ENCODE peak calls at places on chromosome 10, in eight cellular contexts. One of them, this sample, is unnamed.

GRCh38 chr10:102660891-102661613 is 16.8 kb downstream of the TRIM8 start:
- DNase-seq in breast epithelium: no peak
- DNase-seq in spleen: peak
- DNase-seq in GM12878: no peak
- DNase-seq in HCT116: no peak
- DNase-seq in sigmoid colon: peak
- DNase-seq in prostate gland: no peak
- DNase-seq in endothelial cell of umbilical vein: no peak
- DNase-seq in this sample: peak

GRCh38 chr10:20105236-20105635 is 289.0 kb downstream of the PLXDC2 start:
- DNase-seq in endothelial cell of umbilical vein: no peak
- DNase-seq in HCT116: no peak
- DNase-seq in sigmoid colon: no peak
- DNase-seq in breast epithelium: no peak
- DNase-seq in spleen: no peak
- DNase-seq in prostate gland: peak
- DNase-seq in GM12878: no peak
- DNase-seq in this sample: no peak

GRCh38 chr10:3635248-3635647 is 149.8 kb downstream of the KLF6 start:
- DNase-seq in sigmoid colon: no peak
- DNase-seq in endothelial cell of umbilical vein: no peak
- DNase-seq in breast epithelium: no peak
- DNase-seq in prostate gland: no peak
- DNase-seq in GM12878: no peak
- DNase-seq in HCT116: no peak
- DNase-seq in spleen: no peak
- DNase-seq in this sample: no peak

GRCh38 chr10:20017961-20018360 is 201.7 kb downstream of the PLXDC2 start:
- DNase-seq in spleen: no peak
- DNase-seq in prostate gland: no peak
- DNase-seq in endothelial cell of umbilical vein: no peak
- DNase-seq in sigmoid colon: no peak
- DNase-seq in HCT116: no peak
- DNase-seq in breast epithelium: no peak
- DNase-seq in GM12878: no peak
- DNase-seq in this sample: no peak

GRCh38 chr10:13604641-13605040 is 17.9 kb downstream of the PRPF18 start:
- DNase-seq in sigmoid colon: no peak
- DNase-seq in endothelial cell of umbilical vein: no peak
- DNase-seq in spleen: no peak
- DNase-seq in HCT116: no peak
- DNase-seq in breast epithelium: no peak
- DNase-seq in GM12878: no peak
- DNase-seq in prostate gland: no peak
- DNase-seq in this sample: no peak

GRCh38 chr10:24240001-24240751 is 31.2 kb downstream of the KIAA1217 start:
- DNase-seq in endothelial cell of umbilical vein: no peak
- DNase-seq in prostate gland: peak
- DNase-seq in HCT116: no peak
- DNase-seq in spleen: no peak
- DNase-seq in breast epithelium: no peak
- DNase-seq in sigmoid colon: no peak
- DNase-seq in GM12878: no peak
- DNase-seq in this sample: no peak

GRCh38 chr10:107103174-107104025 is 61.1 kb downstream of the SORCS1 start:
- DNase-seq in GM12878: no peak
- DNase-seq in prostate gland: no peak
- DNase-seq in breast epithelium: no peak
- DNase-seq in endothelial cell of umbilical vein: no peak
- DNase-seq in spleen: no peak
- DNase-seq in sigmoid colon: peak
- DNase-seq in HCT116: no peak
- DNase-seq in this sample: no peak

GRCh38 chr10:3786295-3786981 is 1.4 kb upstream of the KLF6 start:
- DNase-seq in breast epithelium: no peak
- DNase-seq in prostate gland: no peak
- DNase-seq in GM12878: no peak
- DNase-seq in HCT116: peak
- DNase-seq in spleen: peak
- DNase-seq in sigmoid colon: peak
- DNase-seq in endothelial cell of umbilical vein: peak
- DNase-seq in this sample: no peak

GRCh38 chr10:45657033-45657926 is 15.3 kb downstream of the ZFAND4 start:
- DNase-seq in spleen: no peak
- DNase-seq in GM12878: no peak
- DNase-seq in HCT116: no peak
- DNase-seq in breast epithelium: no peak
- DNase-seq in endothelial cell of umbilical vein: no peak
- DNase-seq in sigmoid colon: no peak
- DNase-seq in prostate gland: no peak
- DNase-seq in this sample: no peak

GRCh38 chr10:72108811-72109618 is 20.7 kb upstream of the SPOCK2 start:
- DNase-seq in prostate gland: no peak
- DNase-seq in spleen: no peak
- DNase-seq in HCT116: no peak
- DNase-seq in breast epithelium: no peak
- DNase-seq in endothelial cell of umbilical vein: no peak
- DNase-seq in sigmoid colon: no peak
- DNase-seq in GM12878: no peak
- DNase-seq in this sample: no peak

GRCh38 chr10:42790835-42791234 is 8.2 kb downstream of the BMS1 start:
- DNase-seq in spleen: no peak
- DNase-seq in HCT116: no peak
- DNase-seq in endothelial cell of umbilical vein: no peak
- DNase-seq in breast epithelium: no peak
- DNase-seq in sigmoid colon: no peak
- DNase-seq in GM12878: no peak
- DNase-seq in prostate gland: no peak
- DNase-seq in this sample: no peak

GRCh38 chr10:90930971-90931841 is 10.3 kb upstream of the ANKRD1 start:
- DNase-seq in endothelial cell of umbilical vein: peak
- DNase-seq in GM12878: no peak
- DNase-seq in sigmoid colon: no peak
- DNase-seq in spleen: no peak
- DNase-seq in HCT116: no peak
- DNase-seq in breast epithelium: no peak
- DNase-seq in prostate gland: no peak
- DNase-seq in this sample: no peak

GRCh38 chr10:95864906-95865813 is 42.6 kb upstream of the CC2D2B start:
- DNase-seq in prostate gland: no peak
- DNase-seq in breast epithelium: no peak
- DNase-seq in HCT116: peak
- DNase-seq in spleen: no peak
- DNase-seq in endothelial cell of umbilical vein: peak
- DNase-seq in GM12878: peak
- DNase-seq in sigmoid colon: no peak
- DNase-seq in this sample: no peak

GRCh38 chr10:129035052-129035805 is 431.8 kb upstream of the MGMT start:
- DNase-seq in sigmoid colon: no peak
- DNase-seq in prostate gland: no peak
- DNase-seq in spleen: peak
- DNase-seq in HCT116: no peak
- DNase-seq in breast epithelium: no peak
- DNase-seq in endothelial cell of umbilical vein: peak
- DNase-seq in GM12878: no peak
- DNase-seq in this sample: no peak

GRCh38 chr10:11298116-11298515 is 280.4 kb downstream of the CELF2 start:
- DNase-seq in sigmoid colon: no peak
- DNase-seq in breast epithelium: no peak
- DNase-seq in GM12878: no peak
- DNase-seq in prostate gland: no peak
- DNase-seq in spleen: no peak
- DNase-seq in endothelial cell of umbilical vein: no peak
- DNase-seq in HCT116: no peak
- DNase-seq in this sample: no peak

GRCh38 chr10:132277311-132277741 is 30.4 kb downstream of the STK32C start:
- DNase-seq in HCT116: no peak
- DNase-seq in endothelial cell of umbilical vein: no peak
- DNase-seq in prostate gland: no peak
- DNase-seq in breast epithelium: no peak
- DNase-seq in spleen: no peak
- DNase-seq in sigmoid colon: no peak
- DNase-seq in GM12878: no peak
- DNase-seq in this sample: no peak

GRCh38 chr10:123573236-123574147 is 92.7 kb upstream of the GPR26 start:
- DNase-seq in breast epithelium: peak
- DNase-seq in HCT116: peak
- DNase-seq in GM12878: no peak
- DNase-seq in sigmoid colon: peak
- DNase-seq in endothelial cell of umbilical vein: peak
- DNase-seq in spleen: no peak
- DNase-seq in prostate gland: peak
- DNase-seq in this sample: peak

GRCh38 chr10:131824371-131825149 is 76.2 kb upstream of the PPP2R2D start:
- DNase-seq in sigmoid colon: peak
- DNase-seq in GM12878: no peak
- DNase-seq in breast epithelium: peak
- DNase-seq in endothelial cell of umbilical vein: no peak
- DNase-seq in spleen: peak
- DNase-seq in HCT116: no peak
- DNase-seq in prostate gland: no peak
- DNase-seq in this sample: no peak

GRCh38 chr10:22340362-22341189 is 4.7 kb upstream of the SPAG6 start:
- DNase-seq in HCT116: peak
- DNase-seq in sigmoid colon: peak
- DNase-seq in breast epithelium: no peak
- DNase-seq in endothelial cell of umbilical vein: peak
- DNase-seq in GM12878: peak
- DNase-seq in prostate gland: peak
- DNase-seq in spleen: peak
- DNase-seq in this sample: peak
- TF ChIP-seq POLR2A in HCT116: no peak
- TF ChIP-seq POLR2A in sigmoid colon: peak
- TF ChIP-seq POLR2A in breast epithelium: peak
- TF ChIP-seq POLR2A in endothelial cell of umbilical vein: peak
- TF ChIP-seq POLR2A in GM12878: no peak
- TF ChIP-seq POLR2A in prostate gland: peak
- TF ChIP-seq POLR2A in spleen: peak
- TF ChIP-seq POLR2A in this sample: peak

DNA sequence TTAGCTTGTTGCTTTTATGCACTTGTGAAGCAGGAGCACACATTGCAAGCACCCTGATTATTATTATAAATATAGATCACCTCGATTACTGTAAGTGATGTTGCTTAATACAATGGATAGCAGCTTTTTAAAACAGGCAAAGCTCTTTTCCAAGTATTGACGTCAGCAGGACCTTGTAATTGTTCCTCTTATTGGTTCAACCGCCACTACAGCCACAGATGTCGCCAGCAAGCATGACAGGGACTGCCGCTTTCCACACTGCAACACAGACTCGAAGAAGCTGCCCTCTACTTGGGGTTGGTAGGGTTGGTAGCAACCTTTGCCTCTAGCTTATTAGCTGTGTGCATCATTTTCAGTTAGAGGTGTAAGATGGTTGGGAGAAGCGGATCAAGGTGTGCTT is 167.6 kb downstream of the ZNF365 start:
- DNase-seq in breast epithelium: no peak
- DNase-seq in spleen: no peak
- DNase-seq in prostate gland: no peak
- DNase-seq in sigmoid colon: peak
- DNase-seq in GM12878: no peak
- DNase-seq in endothelial cell of umbilical vein: no peak
- DNase-seq in HCT116: no peak
- DNase-seq in this sample: no peak
- TF ChIP-seq POLR2AphosphoS5 in breast epithelium: no peak
- TF ChIP-seq POLR2AphosphoS5 in spleen: no peak
- TF ChIP-seq POLR2AphosphoS5 in prostate gland: no peak
- TF ChIP-seq POLR2AphosphoS5 in sigmoid colon: no peak
- TF ChIP-seq POLR2AphosphoS5 in GM12878: no peak
- TF ChIP-seq POLR2AphosphoS5 in endothelial cell of umbilical vein: no peak
- TF ChIP-seq POLR2AphosphoS5 in HCT116: no peak
- TF ChIP-seq POLR2AphosphoS5 in this sample: no peak

DNA sequence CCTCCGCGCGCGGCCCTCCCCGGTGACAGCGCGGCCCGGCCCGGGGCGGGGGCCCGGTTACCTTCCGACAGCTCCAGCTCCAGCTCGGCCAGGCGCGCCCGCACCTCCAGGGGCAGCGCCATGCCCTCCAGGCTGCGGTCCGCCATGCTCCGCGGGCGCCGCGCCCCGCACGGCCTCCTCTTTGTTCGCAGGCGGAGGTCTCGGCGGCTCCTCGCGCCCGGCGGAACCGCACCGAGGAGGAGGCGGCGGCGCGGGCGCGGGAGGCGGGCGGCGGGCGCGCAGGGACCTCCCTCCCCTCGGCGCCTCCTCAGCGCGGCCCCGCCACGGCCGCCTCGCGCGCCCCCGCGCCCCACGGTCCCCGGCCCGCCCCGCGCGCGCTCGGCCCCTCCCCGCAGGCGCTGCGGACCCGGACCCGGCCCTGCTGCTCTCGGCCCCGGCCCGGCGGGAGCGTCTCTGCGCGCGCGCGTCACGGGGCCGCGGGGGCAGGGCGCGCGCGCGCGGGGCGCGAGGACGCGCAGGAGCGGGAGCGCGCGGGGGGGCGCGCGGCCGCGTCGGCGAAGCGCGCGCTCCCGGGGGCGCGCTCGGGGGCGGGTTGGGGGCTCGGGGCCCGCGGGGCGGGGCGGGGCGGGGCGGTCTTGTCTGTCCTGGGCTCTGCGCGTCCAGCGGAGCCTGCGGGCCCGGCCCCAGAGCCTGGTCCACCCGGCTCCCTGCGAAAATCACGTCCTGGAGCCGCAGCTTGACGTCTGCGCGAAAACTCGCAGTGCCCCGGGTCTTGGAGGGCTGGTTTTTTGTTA is at the start of gene DIP2C:
- DNase-seq in endothelial cell of umbilical vein: peak
- DNase-seq in prostate gland: peak
- DNase-seq in GM12878: no peak
- DNase-seq in HCT116: peak
- DNase-seq in sigmoid colon: peak
- DNase-seq in spleen: no peak
- DNase-seq in breast epithelium: no peak
- DNase-seq in this sample: peak
- H3K4me3 ChIP-seq in endothelial cell of umbilical vein: peak
- H3K4me3 ChIP-seq in prostate gland: peak
- H3K4me3 ChIP-seq in GM12878: no peak
- H3K4me3 ChIP-seq in HCT116: peak
- H3K4me3 ChIP-seq in sigmoid colon: peak
- H3K4me3 ChIP-seq in spleen: peak
- H3K4me3 ChIP-seq in breast epithelium: peak
- H3K4me3 ChIP-seq in this sample: peak

DNA sequence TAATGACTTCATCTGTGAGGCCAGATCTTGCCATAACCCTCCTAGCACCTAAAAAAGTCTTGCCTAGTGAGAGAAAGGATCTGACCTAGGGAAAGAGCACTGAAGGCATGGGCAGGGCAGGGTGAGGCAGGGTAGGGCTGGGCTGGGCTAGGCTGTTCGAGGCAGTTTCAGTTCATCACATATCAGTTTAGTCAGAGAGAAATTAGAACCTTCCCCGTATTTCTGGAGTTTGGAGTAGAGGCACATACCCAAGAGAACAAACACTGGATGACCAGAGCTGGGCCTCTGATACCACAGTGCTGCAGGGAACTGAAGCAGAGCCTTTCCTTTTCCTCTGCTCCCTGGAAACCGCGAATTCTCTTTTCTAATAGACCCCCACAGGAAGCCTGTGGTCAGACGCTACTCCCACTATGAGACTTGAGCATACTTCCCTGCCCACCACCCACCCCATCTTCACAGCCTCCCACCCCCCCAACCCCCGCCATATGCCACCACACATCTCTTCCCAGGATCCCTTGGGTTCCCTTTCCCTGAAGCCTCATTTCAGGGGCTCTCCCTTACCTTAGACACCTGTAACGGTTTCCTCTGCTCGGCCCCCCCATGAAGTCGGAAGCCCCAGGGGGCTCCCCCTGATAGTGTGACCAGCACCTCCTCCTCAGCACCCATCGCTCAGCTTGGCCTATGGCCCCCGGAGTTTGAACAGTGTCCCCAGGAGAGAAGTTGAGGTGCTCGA is 406 bp downstream of the SYNPO2L start:
- DNase-seq in HCT116: no peak
- DNase-seq in prostate gland: no peak
- DNase-seq in GM12878: no peak
- DNase-seq in spleen: no peak
- DNase-seq in sigmoid colon: no peak
- DNase-seq in breast epithelium: no peak
- DNase-seq in endothelial cell of umbilical vein: no peak
- DNase-seq in this sample: no peak
- TF ChIP-seq POLR2A in HCT116: no peak
- TF ChIP-seq POLR2A in prostate gland: no peak
- TF ChIP-seq POLR2A in GM12878: no peak
- TF ChIP-seq POLR2A in spleen: no peak
- TF ChIP-seq POLR2A in sigmoid colon: no peak
- TF ChIP-seq POLR2A in breast epithelium: no peak
- TF ChIP-seq POLR2A in endothelial cell of umbilical vein: no peak
- TF ChIP-seq POLR2A in this sample: no peak